ENCODE peak calls at places on chromosomes 1 and 21, in nine cellular contexts. H is HFF-Myc; T is aorta; J is adipocyte; R is activated CD4-positive, CD25-positive, alpha-beta regulatory T cell; Z is epithelial cell of prostate; U is ACHN; A is nucleus accumbens; K is stimulated activated CD8-positive, alpha-beta memory T cell treated with anti-CD3 and anti-CD28 coated beads, Interleukin-7, amount 100 ng/mL, for 1 hour. V is an unnamed sample.
A peak's percentile ranks its signal among the peaks of the same experiment; 100 is the strongest.

GRCh38 chr1:30376054-30376453 is 347.3 kb downstream of the MATN1 start:
- DNase-seq in T (no peak), A (no peak), K (no peak), J (no peak), U (no peak), R (no peak), Z (no peak), H (no peak), V (no peak)

GRCh38 chr1:207454046-207454964 is at the start of gene CR2:
- DNase-seq in J (peak; percentile 13), T (peak; percentile 76), A (no peak), Z (no peak), H (no peak), K (no peak), R (peak; percentile 10), U (peak; percentile 23), V (peak; percentile 31)

GRCh38 chr1:223500560-223501425 is 107.6 kb downstream of the CCDC185 start:
- DNase-seq in U (peak; percentile 58), J (peak; percentile 43), H (peak; percentile 33), R (no peak), A (peak; percentile 49), Z (peak; percentile 98), T (no peak), K (no peak), V (peak; percentile 53)

GRCh38 chr21:36446296-36446695 is 33.6 kb downstream of the CLDN14 start:
- DNase-seq in T (no peak), A (no peak), R (no peak), K (no peak), Z (no peak), J (no peak), U (no peak), H (no peak), V (no peak)

GRCh38 chr1:9867408-9868243 is 42.4 kb downstream of the CTNNBIP1 start:
- DNase-seq in U (peak; percentile 66), J (peak; percentile 90), H (no peak), T (peak; percentile 94), A (peak; percentile 34), K (peak; percentile 91), Z (no peak), R (peak; percentile 88), V (peak; percentile 12)

GRCh38 chr1:157490337-157491165 is 61.8 kb downstream of the FCRL5 start:
- DNase-seq in K (peak; percentile 9), R (no peak), T (peak; percentile 82), H (peak; percentile 33), Z (no peak), U (peak; percentile 71), A (no peak), J (peak; percentile 71), V (peak; percentile 59)

GRCh38 chr21:44854391-44854663 is 19.2 kb downstream of the PTTG1IP start:
- DNase-seq in U (no peak), T (no peak), A (no peak), R (no peak), H (no peak), J (no peak), K (no peak), Z (no peak), V (no peak)

GRCh38 chr1:2607681-2608041 is 21.1 kb downstream of the PRXL2B start:
- DNase-seq in T (peak; percentile 69), R (no peak), A (no peak), H (no peak), K (no peak), U (no peak), J (no peak), Z (no peak), V (no peak)

GRCh38 chr1:32758795-32759430 is 56.3 kb upstream of the SYNC start:
- DNase-seq in Z (no peak), K (no peak), J (no peak), H (no peak), U (no peak), R (no peak), T (no peak), A (no peak), V (no peak)

GRCh38 chr1:207691814-207692213 is 46.9 kb downstream of the CR1L start:
- DNase-seq in R (no peak), Z (no peak), J (peak; percentile 78), U (no peak), T (no peak), H (no peak), A (no peak), K (no peak), V (no peak)

GRCh38 chr1:83756984-83757717 is 241.8 kb downstream of the TTLL7 start:
- DNase-seq in H (no peak), J (no peak), U (no peak), A (no peak), T (no peak), K (no peak), R (no peak), Z (no peak), V (no peak)

GRCh38 chr1:156658945-156659574 is 17.1 kb downstream of the BCAN start:
- DNase-seq in K (no peak), A (no peak), Z (no peak), J (no peak), H (no peak), T (no peak), R (no peak), U (no peak), V (no peak)

V was measured in NCI-H774.